ENCODE peak calls at places on chromosomes 1 and 21, in five cellular contexts. I, T, C, O and H are unnamed samples.

GRCh38 chr1:224622831-224623230 is 6.7 kb downstream of the CNIH3 start:
- DNase-seq in I (no peak), T (no peak), C (no peak), O (no peak), H (no peak)

GRCh38 chr1:114719424-114719787 is 2.8 kb upstream of the NRAS start:
- DNase-seq in I (no peak), T (no peak), C (no peak), O (no peak), H (no peak)

GRCh38 chr21:38228115-38228514 is 28.7 kb upstream of the KCNJ15 start:
- DNase-seq in I (no peak), T (no peak), C (no peak), O (no peak), H (no peak)

GRCh38 chr1:145962157-145963102 is 1.9 kb downstream of the ANKRD34A start:
- DNase-seq in I (peak), T (no peak), C (peak), O (peak), H (no peak)

GRCh38 chr1:186175588-186175987 is 199.5 kb downstream of the TPR start:
- DNase-seq in I (no peak), T (no peak), C (no peak), O (no peak), H (no peak)

GRCh38 chr1:216723274-216723780 is at the start of gene ESRRG:
- DNase-seq in I (no peak), T (no peak), C (peak), O (peak), H (peak)

GRCh38 chr21:27362249-27362648 is 395.4 kb upstream of the ADAMTS5 start:
- DNase-seq in I (no peak), T (no peak), C (no peak), O (no peak), H (peak)

GRCh38 chr1:6504887-6505286 is 13.4 kb upstream of the PLEKHG5 start:
- DNase-seq in I (no peak), T (no peak), C (no peak), O (no peak), H (no peak)

GRCh38 chr1:20848162-20848561 is 61.1 kb upstream of the HP1BP3 start:
- DNase-seq in I (no peak), T (no peak), C (no peak), O (no peak), H (peak)

GRCh38 chr1:221998186-221998612 is 256.3 kb upstream of the DUSP10 start:
- DNase-seq in I (no peak), T (no peak), C (no peak), O (no peak), H (no peak)

GRCh38 chr21:29372063-29372802 is 73.5 kb downstream of the BACH1 start:
- DNase-seq in I (peak), T (no peak), C (no peak), O (peak), H (peak)

GRCh38 chr1:6285356-6285755 is 24.5 kb upstream of the GPR153 start:
- DNase-seq in I (no peak), T (no peak), C (no peak), O (no peak), H (no peak)

GRCh38 chr1:47031059-47031458 is 7.6 kb downstream of the CYP4X1 start:
- DNase-seq in I (no peak), T (no peak), C (no peak), O (no peak), H (no peak)

GRCh38 chr1:231421616-231421970 is 494 bp downstream of the EGLN1 start:
- DNase-seq in I (peak), T (no peak), C (no peak), O (peak), H (peak)

GRCh38 chr1:240701412-240701811 is 89.5 kb upstream of the GREM2 start:
- DNase-seq in I (no peak), T (no peak), C (no peak), O (no peak), H (no peak)

GRCh38 chr1:178438432-178438831 is 58.3 kb downstream of the CLEC20A start:
- DNase-seq in I (no peak), T (no peak), C (no peak), O (no peak), H (no peak)

GRCh38 chr1:42332877-42333276 is 2.2 kb downstream of the FOXJ3 start:
- DNase-seq in I (no peak), T (no peak), C (no peak), O (no peak), H (no peak)

GRCh38 chr21:25578070-25578961 is 29.0 kb downstream of the MRPL39 start:
- DNase-seq in I (no peak), T (no peak), C (no peak), O (no peak), H (no peak)

GRCh38 chr1:233304489-233305102 is 9.1 kb upstream of the PCNX2 start:
- DNase-seq in I (no peak), T (no peak), C (no peak), O (no peak), H (peak)

GRCh38 chr1:229069176-229069575 is 201.7 kb upstream of the RAB4A start:
- DNase-seq in I (no peak), T (no peak), C (no peak), O (no peak), H (no peak)

GRCh38 chr1:171736204-171736603 is 5.7 kb downstream of the VAMP4 start:
- DNase-seq in I (no peak), T (no peak), C (no peak), O (no peak), H (no peak)

GRCh38 chr21:32726742-32727477 is 903 bp downstream of the SYNJ1 start:
- DNase-seq in I (no peak), T (no peak), C (no peak), O (peak), H (peak)

GRCh38 chr1:56434659-56435202 is 144.6 kb downstream of the PLPP3 start:
- DNase-seq in I (no peak), T (no peak), C (no peak), O (no peak), H (peak)
- TF ChIP-seq CTCF in I (no peak), T (no peak), C (no peak), O (no peak), H (no peak)

DNA sequence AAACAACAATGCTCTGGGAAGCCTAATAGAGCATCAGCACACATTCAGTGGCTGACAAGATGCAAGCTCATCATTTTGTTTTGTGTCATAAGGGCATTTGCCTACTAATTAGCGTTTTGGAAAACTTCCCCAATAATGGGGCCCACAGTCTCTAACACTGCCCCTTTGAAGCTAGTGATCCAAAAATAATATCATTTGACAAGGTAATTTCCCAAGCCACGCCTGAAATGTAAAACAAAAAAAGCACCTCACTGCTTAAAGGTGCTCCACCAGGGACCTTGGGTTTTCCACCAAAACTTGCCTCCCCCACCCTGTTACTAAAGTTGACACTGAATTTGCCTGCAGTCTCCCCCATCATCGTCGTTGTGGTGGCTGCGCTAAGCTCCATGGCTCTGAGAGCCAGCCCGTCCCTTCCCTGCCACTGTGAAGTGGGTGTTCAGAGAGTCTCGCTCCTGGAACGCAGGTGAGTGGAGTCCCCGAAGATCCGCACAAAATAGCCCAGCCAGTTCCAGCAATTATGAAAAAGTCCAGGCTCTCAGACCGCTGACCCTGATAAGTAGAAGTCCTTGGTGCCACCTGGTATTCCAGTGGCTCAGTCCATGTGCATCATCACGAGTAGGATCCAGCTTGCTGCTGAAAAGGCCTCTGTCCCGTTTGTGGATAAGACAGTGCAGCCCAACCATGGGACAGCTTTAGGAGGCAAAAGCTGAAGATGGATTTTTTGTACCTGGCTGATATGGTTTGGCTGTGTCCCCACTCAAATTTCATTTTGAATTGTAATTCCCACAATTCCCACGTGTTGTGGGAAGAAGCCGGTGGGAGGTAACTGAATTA is 52.2 kb downstream of the RAB3GAP2 start:
- DNase-seq in I (no peak), T (no peak), C (no peak), O (no peak), H (no peak)
- H3K4me3 ChIP-seq in I (no peak), T (no peak), C (no peak), O (no peak), H (no peak)

DNA sequence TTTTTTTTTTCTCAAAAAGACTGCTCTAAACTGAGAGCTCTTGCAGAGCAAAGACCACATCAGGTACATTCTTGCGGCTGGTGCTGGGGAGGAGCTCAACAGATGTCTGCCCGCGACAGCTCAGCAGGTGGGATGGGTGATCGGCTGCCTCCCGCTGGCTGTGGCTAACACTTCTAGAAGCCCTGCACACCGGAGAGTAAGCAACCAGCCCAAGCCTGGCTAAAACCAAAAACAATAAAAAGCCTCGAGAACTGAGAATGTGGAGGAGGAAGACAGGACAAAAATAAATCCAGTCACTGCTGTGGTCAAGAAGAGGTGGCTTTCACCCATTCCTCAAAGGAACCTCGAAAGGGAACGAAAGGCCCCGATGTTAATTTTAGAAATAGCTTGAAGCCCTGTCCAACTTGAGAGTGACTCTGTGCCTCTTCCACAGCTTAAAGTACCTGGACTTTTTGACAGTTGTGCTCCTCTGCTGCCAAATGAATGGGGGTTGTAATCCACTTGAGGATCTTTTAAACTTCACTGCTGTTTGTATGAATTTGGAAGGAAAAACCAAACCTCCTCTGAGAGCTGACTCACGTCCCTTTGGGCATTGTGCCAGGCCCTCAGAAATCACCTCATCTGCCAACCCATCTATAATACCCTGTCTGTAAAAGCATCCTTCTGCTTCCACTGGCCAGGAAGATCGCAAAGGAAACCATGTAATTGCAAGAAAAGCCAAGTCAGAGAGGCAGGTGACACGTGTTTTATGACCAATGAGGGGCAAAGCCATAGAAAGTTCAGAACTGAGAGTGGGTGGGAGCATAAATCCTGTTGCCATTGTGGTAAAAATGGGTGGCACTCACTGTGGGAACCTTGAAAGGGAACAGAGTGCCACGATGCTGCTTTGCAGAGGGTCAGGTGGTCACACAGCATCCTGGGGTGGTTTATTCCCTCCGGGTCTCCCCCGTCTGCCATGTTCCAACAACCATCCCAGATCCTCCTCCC is 78.5 kb downstream of the KCNN3 start:
- DNase-seq in I (peak), T (no peak), C (peak), O (peak), H (no peak)
- TF ChIP-seq CTCF in I (no peak), T (no peak), C (no peak), O (no peak), H (no peak)

DNA sequence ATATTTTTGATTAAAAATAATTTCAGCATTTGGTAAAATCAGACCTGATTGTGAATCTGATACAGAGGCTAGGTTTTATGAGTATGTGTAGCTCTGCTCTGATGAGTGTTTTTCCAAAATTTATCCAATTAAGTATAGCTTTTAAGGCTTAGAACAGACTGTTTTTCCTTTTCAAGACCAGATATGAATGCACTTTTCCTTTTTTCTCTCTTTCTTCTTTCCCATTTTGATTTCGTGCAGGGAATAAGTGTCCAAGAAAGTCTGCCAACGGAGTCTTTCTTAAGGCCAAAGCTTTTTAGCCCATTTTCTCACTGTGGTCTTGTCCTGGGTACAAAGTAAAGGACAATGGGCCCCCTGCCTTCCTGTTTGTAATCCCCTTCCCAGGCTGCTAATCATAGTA is 2.8 kb downstream of the KIF1B start:
- DNase-seq in I (no peak), T (no peak), C (no peak), O (no peak), H (no peak)
- H3K4me3 ChIP-seq in I (no peak), T (no peak), C (peak), O (no peak), H (no peak)

GRCh38 chr1:173545688-173546087 is 57.2 kb downstream of the SLC9C2 start:
- DNase-seq in I (no peak), T (no peak), C (no peak), O (no peak), H (no peak)
- TF ChIP-seq CTCF in I (no peak), T (no peak), C (no peak), O (no peak), H (no peak)

GRCh38 chr1:11920239-11920903 is 5.9 kb downstream of the KIAA2013 start:
- DNase-seq in I (no peak), T (no peak), C (no peak), O (no peak), H (no peak)
- H3K4me3 ChIP-seq in I (no peak), T (no peak), C (peak), O (no peak), H (no peak)

DNA sequence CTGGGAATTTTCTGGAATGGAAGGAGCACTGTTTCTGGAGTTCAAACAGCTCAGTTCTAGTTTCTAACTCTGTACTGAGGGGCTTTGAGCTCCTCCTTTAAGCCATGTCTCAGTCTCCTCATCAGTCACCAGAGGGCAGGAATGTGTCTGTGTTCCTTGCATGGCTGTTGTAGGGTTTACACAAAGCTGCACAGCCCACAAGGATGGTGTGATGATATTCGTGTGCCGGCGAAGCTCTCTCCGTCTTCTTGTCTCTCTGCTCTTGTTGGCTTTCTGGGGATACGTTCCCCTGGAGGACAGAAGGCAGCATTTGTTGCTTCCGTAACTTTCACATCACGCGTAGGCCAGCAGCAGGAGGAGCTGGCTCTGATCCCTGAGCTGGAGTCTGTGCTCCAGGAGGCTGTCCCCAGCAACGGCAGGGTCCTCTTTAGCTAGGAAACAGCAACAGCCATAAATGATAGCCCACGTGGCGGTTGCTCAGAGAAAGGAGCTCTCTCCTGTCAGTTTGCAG is 189.3 kb upstream of the VAMP3 start:
- DNase-seq in I (peak), T (no peak), C (no peak), O (no peak), H (no peak)
- TF ChIP-seq CTCF in I (no peak), T (no peak), C (no peak), O (no peak), H (no peak)

GRCh38 chr1:84856871-84857270 is 36.1 kb downstream of the LPAR3 start:
- DNase-seq in I (no peak), T (no peak), C (no peak), O (no peak), H (no peak)
- H3K4me3 ChIP-seq in I (no peak), T (no peak), C (no peak), O (no peak), H (no peak)

DNA sequence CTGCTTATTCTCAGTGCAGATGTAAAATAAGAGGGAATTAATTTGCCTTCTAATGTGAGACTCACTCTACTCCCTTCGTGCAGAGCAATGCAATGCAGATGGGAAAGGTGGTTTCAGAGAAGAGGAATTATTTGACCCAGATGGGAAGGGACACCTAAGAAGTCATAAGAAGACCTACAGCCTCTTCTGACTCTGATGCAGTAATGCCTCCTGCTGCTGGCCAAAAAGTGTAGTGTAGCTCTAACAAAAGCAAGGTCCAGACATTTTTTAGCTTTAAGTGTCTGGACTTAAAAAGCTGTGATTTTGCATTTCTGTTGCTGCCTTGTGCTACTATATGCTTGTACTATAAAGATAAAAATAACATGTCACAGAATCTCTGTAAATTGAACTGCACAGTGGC is 501.4 kb downstream of the TTLL7 start:
- DNase-seq in I (no peak), T (no peak), C (no peak), O (no peak), H (no peak)
- TF ChIP-seq CTCF in I (no peak), T (no peak), C (no peak), O (no peak), H (no peak)

DNA sequence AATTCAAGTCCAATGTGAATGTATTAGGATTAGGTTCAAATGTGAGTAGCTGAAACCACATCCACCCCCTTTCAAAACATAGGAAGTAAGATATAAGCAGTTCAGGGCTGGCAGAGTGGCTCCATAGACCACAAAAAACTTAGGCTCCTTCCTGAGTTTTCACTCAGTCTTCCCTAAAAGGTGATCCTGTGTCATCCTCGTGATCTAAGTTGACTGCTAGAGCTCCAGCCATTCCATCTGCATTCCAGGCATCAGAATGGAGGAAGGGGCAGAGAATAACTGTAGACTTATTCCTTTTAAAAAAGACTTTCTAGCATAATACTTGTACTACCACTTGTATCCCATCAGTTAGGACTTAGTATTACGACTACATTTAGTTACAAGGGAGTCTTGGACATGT is 204.1 kb downstream of the PBX1 start:
- DNase-seq in I (no peak), T (no peak), C (no peak), O (no peak), H (no peak)
- H3K4me3 ChIP-seq in I (no peak), T (no peak), C (no peak), O (no peak), H (no peak)